ENCODE peak calls at places on chromosomes 13 and 19, in five cellular contexts. K, W, Y, A and G are unnamed samples.

GRCh38 chr13:101416181-101417042 is at the start of gene NALCN:
- DNase-seq in Y (no peak), A (peak), K (no peak), W (peak), G (peak)

GRCh38 chr13:32878172-32878571 is 138.1 kb upstream of the KL start:
- DNase-seq in K (no peak), A (no peak), W (peak), Y (no peak), G (peak)

GRCh38 chr19:16351133-16351809 is 26.6 kb downstream of the KLF2 start:
- DNase-seq in K (no peak), Y (no peak), A (peak), W (peak), G (peak)

GRCh38 chr13:71820699-71821098 is 46.3 kb downstream of the DACH1 start:
- DNase-seq in W (no peak), K (no peak), A (no peak), Y (no peak), G (no peak)

GRCh38 chr19:40907968-40908735 is 26.1 kb upstream of the CYP2A7 start:
- DNase-seq in A (no peak), Y (peak), W (no peak), K (peak), G (no peak)

GRCh38 chr13:22135446-22135845 is 464.6 kb downstream of the FGF9 start:
- DNase-seq in Y (no peak), A (no peak), K (no peak), W (no peak), G (no peak)

GRCh38 chr13:62643007-62643483 is 1227.4 kb upstream of the PCDH20 start:
- DNase-seq in A (no peak), W (peak), Y (no peak), K (no peak), G (peak)

GRCh38 chr13:65789815-65790214 is 1440.3 kb downstream of the PCDH9 start:
- DNase-seq in W (no peak), A (no peak), Y (no peak), K (no peak), G (no peak)

GRCh38 chr19:48943081-48943480 is 9.6 kb downstream of the DHDH start:
- DNase-seq in Y (no peak), K (no peak), A (no peak), W (no peak), G (no peak)

GRCh38 chr19:47005164-47005641 is 14.4 kb upstream of the NPAS1 start:
- DNase-seq in W (no peak), Y (no peak), A (no peak), K (no peak), G (no peak)

GRCh38 chr19:46466536-46467199 is 4.7 kb downstream of the PNMA8A start:
- DNase-seq in A (peak), K (peak), W (peak), Y (no peak), G (peak)

GRCh38 chr19:53808710-53809125 is 15.4 kb downstream of the NLRP12 start:
- DNase-seq in K (no peak), A (peak), Y (no peak), W (peak), G (peak)

GRCh38 chr13:77267362-77267761 is 59.5 kb downstream of the MYCBP2 start:
- DNase-seq in Y (no peak), A (peak), K (no peak), W (no peak), G (no peak)

GRCh38 chr13:71417205-71417604 is 449.8 kb downstream of the DACH1 start:
- DNase-seq in A (no peak), K (no peak), Y (no peak), W (peak), G (no peak)

GRCh38 chr13:109700176-109700575 is 86.2 kb downstream of the IRS2 start:
- DNase-seq in A (peak), W (peak), Y (peak), K (no peak), G (peak)

GRCh38 chr19:13718733-13719132 is 45.6 kb upstream of the MRI1 start:
- DNase-seq in W (peak), Y (peak), A (peak), K (no peak), G (peak)

GRCh38 chr13:46134961-46135522 is 30.2 kb upstream of the CPB2 start:
- DNase-seq in Y (no peak), W (peak), K (no peak), A (no peak), G (peak)

GRCh38 chr13:45325806-45326205 is 15.2 kb downstream of the TPT1 start:
- DNase-seq in A (peak), Y (no peak), K (no peak), W (peak), G (peak)